ENCODE peak calls at places on chromosomes 4 and X, in six cellular contexts. Z, G, B, H, J and N are unnamed samples.
A peak's percentile ranks its signal among the peaks of the same experiment; 100 is the strongest.

GRCh38 chr4:110109455-110109854 is 89.0 kb downstream of the ELOVL6 start:
- DNase-seq in Z (no peak), G (no peak), H (no peak), B (no peak), J (no peak), N (no peak)

GRCh38 chrX:40459576-40460158 is 121.1 kb upstream of the ATP6AP2 start:
- DNase-seq in J (no peak), Z (no peak), B (peak; percentile 43), H (no peak), G (no peak), N (no peak)

GRCh38 chr4:155705664-155706063 is 39.0 kb downstream of the GUCY1A1 start:
- DNase-seq in Z (peak; percentile 4), J (no peak), B (no peak), G (no peak), H (no peak), N (no peak)

GRCh38 chr4:100189820-100190642 is at the start of gene DDIT4L:
- DNase-seq in Z (no peak), J (no peak), B (peak; percentile 72), G (peak; percentile 15), H (no peak), N (no peak)

GRCh38 chr4:4407299-4408131 is 20.6 kb downstream of the NSG1 start:
- DNase-seq in B (no peak), H (no peak), Z (no peak), J (no peak), G (no peak), N (no peak)

GRCh38 chrX:8139713-8140112 is 31.4 kb downstream of the VCX2 start:
- DNase-seq in H (no peak), B (no peak), Z (no peak), G (no peak), J (no peak), N (no peak)

GRCh38 chrX:14528629-14529287 is 578 bp upstream of the GLRA2 start:
- DNase-seq in Z (peak; percentile 10), G (peak; percentile 13), H (peak; percentile 4), J (peak; percentile 17), B (peak; percentile 27), N (peak; percentile 2)

GRCh38 chrX:65671286-65671685 is 3.8 kb downstream of the MSN start:
- DNase-seq in H (no peak), B (no peak), G (no peak), J (no peak), Z (no peak), N (no peak)

GRCh38 chr4:118018381-118018780 is 15.9 kb upstream of the NDST3 start:
- DNase-seq in B (no peak), G (no peak), H (no peak), J (no peak), Z (no peak), N (no peak)

GRCh38 chr4:133624744-133625143 is 475.6 kb downstream of the PCDH10 start:
- DNase-seq in Z (no peak), H (no peak), G (no peak), J (no peak), B (no peak), N (no peak)

GRCh38 chr4:168177546-168178149 is 85.3 kb downstream of the ANXA10 start:
- DNase-seq in H (no peak), J (no peak), G (no peak), Z (peak; percentile 50), B (no peak), N (no peak)

GRCh38 chrX:63561425-63561824 is 210.3 kb upstream of the SPIN4 start:
- DNase-seq in J (no peak), H (no peak), Z (no peak), B (no peak), G (no peak), N (no peak)

GRCh38 chr4:77773101-77773500 is 46.1 kb downstream of the CNOT6L start:
- DNase-seq in Z (no peak), H (no peak), J (no peak), G (no peak), B (no peak), N (no peak)

GRCh38 chr4:73964862-73965611 is 16.8 kb downstream of the PF4 start:
- DNase-seq in G (peak; percentile 46), Z (peak; percentile 1), B (no peak), H (no peak), J (no peak), N (no peak)
- TF ChIP-seq CTCF in G (peak; percentile 68), Z (peak; percentile 42), B (peak; percentile 32), H (peak; percentile 31), J (peak; percentile 70), N (peak; percentile 21)

GRCh38 chrX:135396109-135396508 is 25.6 kb upstream of the SMIM10L2A start:
- DNase-seq in Z (no peak), G (no peak), B (no peak), H (no peak), J (no peak), N (no peak)
- H3K4me1 ChIP-seq in Z (no peaks in the 10 kb centered on the region), G (no peaks in the 10 kb centered on the region), B (no peaks in the 10 kb centered on the region), H (no peaks in the 10 kb centered on the region), J (no peaks in the 10 kb centered on the region), N (no peaks in the 10 kb centered on the region)

DNA sequence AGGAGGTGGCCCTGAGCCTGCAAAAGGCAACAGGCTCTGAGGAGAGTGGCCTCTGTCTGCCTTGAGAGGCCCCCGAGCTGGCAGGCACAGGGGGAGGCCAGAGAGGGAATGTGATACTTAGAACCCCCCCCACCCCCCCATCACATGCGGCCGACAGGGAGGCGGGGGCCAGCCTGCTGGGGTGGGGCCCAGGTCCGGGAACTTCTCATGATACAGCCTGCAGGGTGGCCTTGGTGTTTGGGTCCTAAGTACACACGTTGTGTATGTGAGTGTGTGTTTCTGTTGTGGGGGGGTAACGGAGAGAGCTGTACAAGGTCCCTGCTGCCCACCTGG is 19.7 kb downstream of the SH3BP2 start:
- DNase-seq in B (peak; percentile 37), Z (no peak), J (no peak), H (no peak), G (no peak), N (no peak)
- TF ChIP-seq SIN3A in B (no peak), Z (no peak), J (no peak), H (no peak), G (no peak), N (no peak)

DNA sequence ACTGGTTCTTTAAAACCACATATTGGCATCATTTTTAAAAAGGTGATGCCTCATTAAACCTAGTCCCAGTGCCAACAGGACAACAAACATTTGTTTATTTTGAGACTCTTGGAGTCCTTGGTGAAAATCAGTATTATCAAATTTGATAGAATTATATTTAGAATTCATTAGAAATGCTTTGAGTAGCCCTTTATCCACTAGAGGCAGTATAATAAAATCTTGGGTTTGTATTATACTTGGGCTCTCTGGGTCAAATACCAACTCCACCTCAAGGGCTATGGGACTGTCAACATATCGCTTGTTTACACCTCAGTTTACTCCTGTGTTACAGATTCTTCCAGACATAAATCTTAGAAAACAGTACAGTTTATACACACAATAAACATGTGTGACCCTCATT is 335.7 kb upstream of the FSTL5 start:
- DNase-seq in J (no peak), B (peak; percentile 18), G (no peak), H (no peak), Z (no peak), N (no peak)
- TF ChIP-seq CTCF in J (no peak), B (peak; percentile 62), G (peak; percentile 33), H (no peak), Z (no peak), N (peak; percentile 38)

GRCh38 chr4:88735554-88735953 is 37.9 kb upstream of the NAP1L5 start:
- DNase-seq in H (no peak), Z (no peak), J (no peak), B (no peak), G (no peak), N (no peak)
- H3K4me1 ChIP-seq in H (no peaks in the 10 kb centered on the region), Z (no peaks in the 10 kb centered on the region), J (peaks cover 13% of the 10 kb centered on the region), B (no peaks in the 10 kb centered on the region), G (no peaks in the 10 kb centered on the region), N (no peaks in the 10 kb centered on the region)

GRCh38 chrX:79133897-79134296 is 10.6 kb upstream of the GPR174 start:
- DNase-seq in B (no peak), Z (no peak), G (no peak), J (no peak), H (no peak), N (no peak)

GRCh38 chrX:79140731-79141130 is 3.8 kb upstream of the GPR174 start:
- DNase-seq in H (no peak), G (no peak), J (no peak), B (no peak), Z (no peak), N (no peak)

GRCh38 chrX:79138658-79139241 is 5.7 kb upstream of the GPR174 start:
- DNase-seq in B (no peak), H (peak; percentile 79), Z (no peak), G (no peak), J (no peak), N (no peak)
- TF ChIP-seq SIN3A in B (no peak), H (no peak), Z (no peak), G (no peak), J (no peak), N (no peak)

DNA sequence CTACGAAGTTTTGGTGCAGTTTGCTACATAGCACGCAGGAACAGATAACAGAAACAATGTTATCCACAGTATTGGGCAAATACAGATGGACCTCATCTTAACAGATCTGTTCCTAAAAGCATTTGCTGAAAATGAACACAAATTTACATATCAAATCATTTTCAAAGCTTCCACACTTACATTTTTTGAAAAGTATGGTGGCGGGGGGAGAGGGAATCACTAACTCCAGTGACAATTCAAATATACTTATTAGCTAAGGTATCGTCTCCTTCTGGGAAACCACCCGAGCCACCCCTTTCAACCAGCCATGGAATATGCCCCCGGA is 175.0 kb downstream of the NSUN7 start:
- DNase-seq in J (no peak), Z (no peak), G (no peak), H (no peak), B (no peak), N (no peak)
- TF ChIP-seq CTCF in J (no peak), Z (no peak), G (no peak), H (no peak), B (no peak), N (peak; percentile 57)

GRCh38 chr4:87057835-87058234 is 123.0 kb downstream of the AFF1 start:
- DNase-seq in H (no peak), Z (no peak), B (no peak), G (no peak), J (no peak), N (no peak)

GRCh38 chr4:87054900-87055299 is 120.1 kb downstream of the AFF1 start:
- DNase-seq in J (no peak), B (no peak), Z (no peak), G (no peak), H (no peak), N (no peak)

GRCh38 chr4:87055340-87055739 is 120.5 kb downstream of the AFF1 start:
- DNase-seq in H (no peak), J (no peak), B (no peak), G (no peak), Z (no peak), N (no peak)

GRCh38 chr4:87058272-87059073 is 123.7 kb downstream of the AFF1 start:
- DNase-seq in J (no peak), B (no peak), Z (no peak), G (peak; percentile 29), H (no peak), N (peak; percentile 8)

GRCh38 chr4:87056884-87057283 is 122.1 kb downstream of the AFF1 start:
- DNase-seq in H (no peak), Z (no peak), B (no peak), J (no peak), G (no peak), N (no peak)
- H3K4me1 ChIP-seq in H (peaks cover 40% of the 10 kb centered on the region), Z (peaks cover 7% of the 10 kb centered on the region), B (peaks cover 4% of the 10 kb centered on the region), J (peaks cover 8% of the 10 kb centered on the region), G (peaks cover 38% of the 10 kb centered on the region), N (peaks cover 4% of the 10 kb centered on the region)